ENCODE peak calls at places on chromosomes 6 and 20, in six cellular contexts. J is globus pallidus, I is GM20000, S is SW480, M is ureter, W is B cell. X is an unnamed sample.

GRCh38 chr20:3380228-3381070 is 27.0 kb downstream of the DNAAF9 start:
- DNase-seq in J (peak), I (no peak), S (no peak), M (no peak), W (no peak), X (no peak)

GRCh38 chr6:45394586-45395095 is 16.9 kb upstream of the SUPT3H start:
- DNase-seq in J (no peak), I (no peak), S (no peak), M (no peak), W (no peak), X (no peak)

GRCh38 chr6:16608444-16608843 is 152.8 kb downstream of the ATXN1 start:
- DNase-seq in J (no peak), I (no peak), S (no peak), M (no peak), W (no peak), X (no peak)

GRCh38 chr20:56542489-56543020 is 9.5 kb downstream of the FAM209B start:
- DNase-seq in J (no peak), I (no peak), S (no peak), M (no peak), W (no peak), X (no peak)

GRCh38 chr6:158161566-158162254 is 6.4 kb downstream of the SERAC1 start:
- DNase-seq in J (no peak), I (no peak), S (no peak), M (no peak), W (no peak), X (no peak)

GRCh38 chr6:24402697-24403500 is at the start of gene MRS2:
- DNase-seq in J (peak), I (peak), S (peak), M (peak), W (peak), X (peak)

GRCh38 chr20:44603327-44603726 is 20.9 kb downstream of the PKIG start:
- DNase-seq in J (no peak), I (no peak), S (no peak), M (no peak), W (no peak), X (no peak)

GRCh38 chr6:147941143-147941542 is 401.5 kb upstream of the SASH1 start:
- DNase-seq in J (no peak), I (no peak), S (peak), M (no peak), W (no peak), X (peak)

X was measured in NCI-H2171.